ENCODE peak calls at places on chromosome 16, in nine cellular contexts. One of them, this sample, is unnamed.

GRCh38 chr16:71927787-71928186 is 32.5 kb downstream of the IST1 start:
- DNase-seq in progenitor cell of endocrine pancreas: no peak
- DNase-seq in AG08396: no peak
- DNase-seq in A172: no peak
- DNase-seq in left ventricle myocardium inferior: peak; percentile 39
- DNase-seq in heart left ventricle: no peak
- DNase-seq in activated naive CD4-positive, alpha-beta T cell: no peak
- DNase-seq in ovary: no peak
- DNase-seq in uterus: no peak
- DNase-seq in this sample: no peak

GRCh38 chr16:59021751-59022150 is 287.6 kb upstream of the GOT2 start:
- DNase-seq in progenitor cell of endocrine pancreas: no peak
- DNase-seq in AG08396: no peak
- DNase-seq in A172: peak; percentile 55
- DNase-seq in left ventricle myocardium inferior: no peak
- DNase-seq in heart left ventricle: no peak
- DNase-seq in activated naive CD4-positive, alpha-beta T cell: no peak
- DNase-seq in ovary: no peak
- DNase-seq in uterus: no peak
- DNase-seq in this sample: no peak

GRCh38 chr16:22813946-22814325 is at the start of gene HS3ST2:
- DNase-seq in progenitor cell of endocrine pancreas: peak; percentile 24
- DNase-seq in AG08396: peak; percentile 69
- DNase-seq in A172: no peak
- DNase-seq in left ventricle myocardium inferior: peak; percentile 35
- DNase-seq in heart left ventricle: peak; percentile 40
- DNase-seq in activated naive CD4-positive, alpha-beta T cell: no peak
- DNase-seq in ovary: no peak
- DNase-seq in uterus: no peak
- DNase-seq in this sample: no peak

GRCh38 chr16:22252317-22252716 is 44.9 kb upstream of the POLR3E start:
- DNase-seq in progenitor cell of endocrine pancreas: no peak
- DNase-seq in AG08396: no peak
- DNase-seq in A172: no peak
- DNase-seq in left ventricle myocardium inferior: no peak
- DNase-seq in heart left ventricle: no peak
- DNase-seq in activated naive CD4-positive, alpha-beta T cell: no peak
- DNase-seq in ovary: no peak
- DNase-seq in uterus: no peak
- DNase-seq in this sample: no peak

GRCh38 chr16:47943235-47943634 is 212.6 kb downstream of the ABCC12 start:
- DNase-seq in progenitor cell of endocrine pancreas: no peak
- DNase-seq in AG08396: no peak
- DNase-seq in A172: no peak
- DNase-seq in left ventricle myocardium inferior: no peak
- DNase-seq in heart left ventricle: no peak
- DNase-seq in activated naive CD4-positive, alpha-beta T cell: no peak
- DNase-seq in ovary: no peak
- DNase-seq in uterus: no peak
- DNase-seq in this sample: no peak

GRCh38 chr16:68901910-68902309 is 58.6 kb downstream of the TANGO6 start:
- DNase-seq in progenitor cell of endocrine pancreas: no peak
- DNase-seq in AG08396: peak; percentile 79
- DNase-seq in A172: peak; percentile 19
- DNase-seq in left ventricle myocardium inferior: no peak
- DNase-seq in heart left ventricle: no peak
- DNase-seq in activated naive CD4-positive, alpha-beta T cell: no peak
- DNase-seq in ovary: no peak
- DNase-seq in uterus: no peak
- DNase-seq in this sample: no peak

GRCh38 chr16:80060470-80060869 is 459.9 kb upstream of the MAF start:
- DNase-seq in progenitor cell of endocrine pancreas: no peak
- DNase-seq in AG08396: no peak
- DNase-seq in A172: no peak
- DNase-seq in left ventricle myocardium inferior: no peak
- DNase-seq in heart left ventricle: no peak
- DNase-seq in activated naive CD4-positive, alpha-beta T cell: no peak
- DNase-seq in ovary: no peak
- DNase-seq in uterus: no peak
- DNase-seq in this sample: no peak

GRCh38 chr16:66662445-66663194 is 33.9 kb downstream of the CMTM4 start:
- DNase-seq in progenitor cell of endocrine pancreas: no peak
- DNase-seq in AG08396: peak; percentile 25
- DNase-seq in A172: peak; percentile 45
- DNase-seq in left ventricle myocardium inferior: no peak
- DNase-seq in heart left ventricle: no peak
- DNase-seq in activated naive CD4-positive, alpha-beta T cell: no peak
- DNase-seq in ovary: no peak
- DNase-seq in uterus: no peak
- DNase-seq in this sample: no peak

GRCh38 chr16:60151987-60152386 is 1417.9 kb upstream of the GOT2 start:
- DNase-seq in progenitor cell of endocrine pancreas: no peak
- DNase-seq in AG08396: no peak
- DNase-seq in A172: peak; percentile 32
- DNase-seq in left ventricle myocardium inferior: no peak
- DNase-seq in heart left ventricle: no peak
- DNase-seq in activated naive CD4-positive, alpha-beta T cell: no peak
- DNase-seq in ovary: no peak
- DNase-seq in uterus: no peak
- DNase-seq in this sample: no peak

GRCh38 chr16:22898874-22899348 is 84.9 kb downstream of the HS3ST2 start:
- DNase-seq in progenitor cell of endocrine pancreas: peak; percentile 75
- DNase-seq in AG08396: peak; percentile 48
- DNase-seq in A172: peak; percentile 62
- DNase-seq in left ventricle myocardium inferior: peak; percentile 68
- DNase-seq in heart left ventricle: peak; percentile 75
- DNase-seq in activated naive CD4-positive, alpha-beta T cell: no peak
- DNase-seq in ovary: peak; percentile 9
- DNase-seq in uterus: peak; percentile 63
- DNase-seq in this sample: peak; percentile 69

GRCh38 chr16:20353379-20353778 is 864 bp upstream of the UMOD start:
- DNase-seq in progenitor cell of endocrine pancreas: no peak
- DNase-seq in AG08396: no peak
- DNase-seq in A172: no peak
- DNase-seq in left ventricle myocardium inferior: no peak
- DNase-seq in heart left ventricle: no peak
- DNase-seq in activated naive CD4-positive, alpha-beta T cell: no peak
- DNase-seq in ovary: no peak
- DNase-seq in uterus: no peak
- DNase-seq in this sample: no peak

GRCh38 chr16:49352923-49353322 is 20.7 kb upstream of the C16orf78 start:
- DNase-seq in progenitor cell of endocrine pancreas: no peak
- DNase-seq in AG08396: no peak
- DNase-seq in A172: no peak
- DNase-seq in left ventricle myocardium inferior: no peak
- DNase-seq in heart left ventricle: no peak
- DNase-seq in activated naive CD4-positive, alpha-beta T cell: no peak
- DNase-seq in ovary: no peak
- DNase-seq in uterus: no peak
- DNase-seq in this sample: no peak

GRCh38 chr16:25707982-25708583 is 16.3 kb downstream of the HS3ST4 start:
- DNase-seq in progenitor cell of endocrine pancreas: no peak
- DNase-seq in AG08396: peak; percentile 11
- DNase-seq in A172: no peak
- DNase-seq in left ventricle myocardium inferior: no peak
- DNase-seq in heart left ventricle: no peak
- DNase-seq in activated naive CD4-positive, alpha-beta T cell: no peak
- DNase-seq in ovary: no peak
- DNase-seq in uterus: no peak
- DNase-seq in this sample: no peak

GRCh38 chr16:30084816-30085159 is 6.9 kb downstream of the TBX6 start:
- DNase-seq in progenitor cell of endocrine pancreas: no peak
- DNase-seq in AG08396: peak; percentile 8
- DNase-seq in A172: no peak
- DNase-seq in left ventricle myocardium inferior: peak; percentile 57
- DNase-seq in heart left ventricle: peak; percentile 42
- DNase-seq in activated naive CD4-positive, alpha-beta T cell: no peak
- DNase-seq in ovary: no peak
- DNase-seq in uterus: peak; percentile 55
- DNase-seq in this sample: no peak

GRCh38 chr16:66553223-66553622 is 847 bp downstream of the CKLF start:
- DNase-seq in progenitor cell of endocrine pancreas: no peak
- DNase-seq in AG08396: no peak
- DNase-seq in A172: no peak
- DNase-seq in left ventricle myocardium inferior: no peak
- DNase-seq in heart left ventricle: no peak
- DNase-seq in activated naive CD4-positive, alpha-beta T cell: no peak
- DNase-seq in ovary: no peak
- DNase-seq in uterus: no peak
- DNase-seq in this sample: no peak

This sample was measured in gastrocnemius medialis.